ENCODE peak calls at places on chromosomes 16 and 17, in ten cellular contexts. One of them, this sample, is unnamed.
A peak's percentile ranks its signal among the peaks of the same experiment; 100 is the strongest.

GRCh38 chr17:81912441-81913309 is 1.5 kb upstream of the PCYT2 start:
- DNase-seq in body of pancreas: no peak
- DNase-seq in naive thymus-derived CD8-positive, alpha-beta T cell: no peak
- DNase-seq in left colon: no peak
- DNase-seq in HuH-7.5: no peak
- DNase-seq in NCI-H510A: no peak
- DNase-seq in stimulated activated naive CD4-positive, alpha-beta T cell: no peak
- DNase-seq in mucosa of gallbladder: no peak
- DNase-seq in posterior cingulate gyrus: no peak
- DNase-seq in naive B cell: no peak
- DNase-seq in this sample: no peak

GRCh38 chr16:6753553-6753952 is 579.1 kb upstream of the RBFOX1 start:
- DNase-seq in body of pancreas: no peak
- DNase-seq in naive thymus-derived CD8-positive, alpha-beta T cell: no peak
- DNase-seq in left colon: no peak
- DNase-seq in HuH-7.5: no peak
- DNase-seq in NCI-H510A: no peak
- DNase-seq in stimulated activated naive CD4-positive, alpha-beta T cell: no peak
- DNase-seq in mucosa of gallbladder: no peak
- DNase-seq in posterior cingulate gyrus: no peak
- DNase-seq in naive B cell: no peak
- DNase-seq in this sample: no peak

GRCh38 chr16:4465977-4466779 is 8.2 kb downstream of the NMRAL1 start:
- DNase-seq in body of pancreas: peak; percentile 46
- DNase-seq in naive thymus-derived CD8-positive, alpha-beta T cell: no peak
- DNase-seq in left colon: no peak
- DNase-seq in HuH-7.5: no peak
- DNase-seq in NCI-H510A: no peak
- DNase-seq in stimulated activated naive CD4-positive, alpha-beta T cell: no peak
- DNase-seq in mucosa of gallbladder: peak; percentile 68
- DNase-seq in posterior cingulate gyrus: no peak
- DNase-seq in naive B cell: no peak
- DNase-seq in this sample: peak; percentile 37

GRCh38 chr16:459761-460160 is 34.3 kb downstream of the RAB11FIP3 start:
- DNase-seq in body of pancreas: no peak
- DNase-seq in naive thymus-derived CD8-positive, alpha-beta T cell: no peak
- DNase-seq in left colon: no peak
- DNase-seq in HuH-7.5: no peak
- DNase-seq in NCI-H510A: no peak
- DNase-seq in stimulated activated naive CD4-positive, alpha-beta T cell: no peak
- DNase-seq in mucosa of gallbladder: no peak
- DNase-seq in posterior cingulate gyrus: no peak
- DNase-seq in naive B cell: no peak
- DNase-seq in this sample: no peak

GRCh38 chr17:8223356-8224063 is 13.1 kb upstream of the AURKB start:
- DNase-seq in body of pancreas: peak; percentile 70
- DNase-seq in naive thymus-derived CD8-positive, alpha-beta T cell: peak; percentile 29
- DNase-seq in left colon: peak; percentile 78
- DNase-seq in HuH-7.5: no peak
- DNase-seq in NCI-H510A: peak; percentile 67
- DNase-seq in stimulated activated naive CD4-positive, alpha-beta T cell: no peak
- DNase-seq in mucosa of gallbladder: peak; percentile 47
- DNase-seq in posterior cingulate gyrus: peak; percentile 52
- DNase-seq in naive B cell: peak; percentile 55
- DNase-seq in this sample: peak; percentile 60

GRCh38 chr17:73856585-73856984 is 212.3 kb upstream of the SDK2 start:
- DNase-seq in body of pancreas: no peak
- DNase-seq in naive thymus-derived CD8-positive, alpha-beta T cell: no peak
- DNase-seq in left colon: no peak
- DNase-seq in HuH-7.5: no peak
- DNase-seq in NCI-H510A: no peak
- DNase-seq in stimulated activated naive CD4-positive, alpha-beta T cell: no peak
- DNase-seq in mucosa of gallbladder: no peak
- DNase-seq in posterior cingulate gyrus: peak; percentile 16
- DNase-seq in naive B cell: no peak
- DNase-seq in this sample: no peak

GRCh38 chr16:22664561-22664997 is 149.4 kb upstream of the HS3ST2 start:
- DNase-seq in body of pancreas: no peak
- DNase-seq in naive thymus-derived CD8-positive, alpha-beta T cell: no peak
- DNase-seq in left colon: no peak
- DNase-seq in HuH-7.5: no peak
- DNase-seq in NCI-H510A: peak; percentile 43
- DNase-seq in stimulated activated naive CD4-positive, alpha-beta T cell: no peak
- DNase-seq in mucosa of gallbladder: no peak
- DNase-seq in posterior cingulate gyrus: no peak
- DNase-seq in naive B cell: no peak
- DNase-seq in this sample: no peak

GRCh38 chr17:40646791-40647548 is 648 bp downstream of the SMARCE1 start:
- DNase-seq in body of pancreas: peak; percentile 12
- DNase-seq in naive thymus-derived CD8-positive, alpha-beta T cell: peak; percentile 26
- DNase-seq in left colon: no peak
- DNase-seq in HuH-7.5: no peak
- DNase-seq in NCI-H510A: no peak
- DNase-seq in stimulated activated naive CD4-positive, alpha-beta T cell: no peak
- DNase-seq in mucosa of gallbladder: no peak
- DNase-seq in posterior cingulate gyrus: no peak
- DNase-seq in naive B cell: no peak
- DNase-seq in this sample: no peak

This sample was measured in stimulated activated naive CD8-positive, alpha-beta T cell treated with anti-CD3 and anti-CD28 coated beads, Interleukin-15, amount 100 ng/mL, for 72 hours.